ENCODE peak calls at places on chromosomes 12 and 14, in eight cellular contexts. R is astrocyte, U is ovary, C is iPS DF 6.9, H is A549, N is substantia nigra, J is left ventricle myocardium inferior, P is heart right ventricle. F is an unnamed sample.
A peak's percentile ranks its signal among the peaks of the same experiment; 100 is the strongest.

GRCh38 chr12:10143205-10143604 is 13.2 kb upstream of the CLEC7A start:
- DNase-seq in R (no peak), U (no peak), C (no peak), H (no peak), N (no peak), J (no peak), P (no peak), F (no peak)

GRCh38 chr14:21103165-21103709 is 2.4 kb downstream of the TMEM253 start:
- DNase-seq in R (no peak), U (no peak), C (no peak), H (peak; percentile 96), N (no peak), J (no peak), P (no peak), F (no peak)

GRCh38 chr12:116257213-116257612 is 20.3 kb downstream of the MED13L start:
- DNase-seq in R (no peak), U (no peak), C (no peak), H (no peak), N (no peak), J (no peak), P (no peak), F (no peak)

GRCh38 chr14:39467889-39468524 is 35.8 kb upstream of the FBXO33 start:
- DNase-seq in R (peak; percentile 22), U (no peak), C (peak; percentile 25), H (no peak), N (no peak), J (no peak), P (no peak), F (no peak)

GRCh38 chr14:53927171-53927570 is 29.5 kb downstream of the BMP4 start:
- DNase-seq in R (peak; percentile 36), U (no peak), C (no peak), H (no peak), N (no peak), J (no peak), P (no peak), F (no peak)

GRCh38 chr12:123115409-123116111 is 35.3 kb downstream of the PITPNM2 start:
- DNase-seq in R (peak; percentile 97), U (peak; percentile 76), C (no peak), H (no peak), N (no peak), J (peak; percentile 52), P (peak; percentile 78), F (peak; percentile 51)

GRCh38 chr12:19440916-19441315 is 1.6 kb downstream of the AEBP2 start:
- DNase-seq in R (peak; percentile 64), U (no peak), C (no peak), H (no peak), N (no peak), J (no peak), P (no peak), F (no peak)

GRCh38 chr12:47992776-47993175 is 11.5 kb downstream of the COL2A1 start:
- DNase-seq in R (no peak), U (no peak), C (no peak), H (no peak), N (no peak), J (no peak), P (no peak), F (no peak)

GRCh38 chr14:59262717-59263469 is 74.4 kb downstream of the DAAM1 start:
- DNase-seq in R (no peak), U (no peak), C (no peak), H (no peak), N (no peak), J (no peak), P (no peak), F (no peak)

GRCh38 chr12:22539055-22539454 is 5.3 kb downstream of the C2CD5 start:
- DNase-seq in R (no peak), U (no peak), C (no peak), H (no peak), N (no peak), J (no peak), P (no peak), F (no peak)

GRCh38 chr12:22535478-22535877 is 8.9 kb downstream of the C2CD5 start:
- DNase-seq in R (no peak), U (no peak), C (no peak), H (no peak), N (no peak), J (no peak), P (no peak), F (no peak)

GRCh38 chr12:22541496-22541895 is 2.8 kb downstream of the C2CD5 start:
- DNase-seq in R (no peak), U (no peak), C (no peak), H (no peak), N (no peak), J (no peak), P (no peak), F (no peak)

GRCh38 chr12:22537000-22537544 is 7.3 kb downstream of the C2CD5 start:
- DNase-seq in R (no peak), U (no peak), C (no peak), H (no peak), N (no peak), J (no peak), P (no peak), F (no peak)

GRCh38 chr12:22538336-22538735 is 6.0 kb downstream of the C2CD5 start:
- DNase-seq in R (peak; percentile 22), U (no peak), C (no peak), H (no peak), N (no peak), J (no peak), P (no peak), F (no peak)
- H3K27ac ChIP-seq in R (no peak overlapping the region), U (no peak overlapping the region), C (no peak overlapping the region), H (no peak overlapping the region), N (no peak overlapping the region), J (peak overlapping the region; percentile 52), P (peak overlapping the region; percentile 18), F (no peak overlapping the region)

GRCh38 chr12:122001379-122002209 is 20.1 kb upstream of the BCL7A start:
- DNase-seq in R (no peak), U (no peak), C (no peak), H (no peak), N (no peak), J (no peak), P (no peak), F (no peak)

GRCh38 chr12:122006186-122006926 is 15.3 kb upstream of the BCL7A start:
- DNase-seq in R (no peak), U (no peak), C (no peak), H (no peak), N (no peak), J (no peak), P (no peak), F (no peak)

GRCh38 chr12:122004633-122005071 is 17.0 kb upstream of the BCL7A start:
- DNase-seq in R (no peak), U (peak; percentile 52), C (no peak), H (no peak), N (no peak), J (no peak), P (no peak), F (no peak)

GRCh38 chr12:122003646-122004611 is 17.8 kb upstream of the BCL7A start:
- DNase-seq in R (peak; percentile 76), U (no peak), C (no peak), H (no peak), N (no peak), J (no peak), P (no peak), F (no peak)

DNA sequence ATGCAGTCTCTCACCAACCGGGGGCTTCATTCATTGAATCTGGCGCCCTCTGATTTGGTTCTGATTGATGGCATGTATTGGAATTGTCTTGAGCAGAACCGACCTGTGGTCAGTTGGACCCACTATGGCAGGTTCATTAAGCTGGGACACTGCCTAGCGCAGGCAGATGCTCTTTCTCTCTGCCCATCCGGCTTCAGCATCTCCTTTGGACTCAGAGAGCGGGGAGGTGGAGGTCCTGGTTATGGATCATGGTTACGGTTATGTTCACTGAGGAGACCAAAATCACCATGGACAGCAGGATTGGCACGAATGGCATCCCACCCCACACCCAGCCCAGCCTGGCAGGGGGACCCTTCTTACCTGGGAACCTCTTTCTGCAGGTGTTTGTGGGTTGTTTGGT is 16.4 kb upstream of the BCL7A start:
- DNase-seq in R (no peak), U (no peak), C (no peak), H (no peak), N (no peak), J (no peak), P (no peak), F (no peak)
- H3K27ac ChIP-seq in R (no peak overlapping the region), U (no peak overlapping the region), C (no peak overlapping the region), H (no peak overlapping the region), N (no peak overlapping the region), J (no peak overlapping the region), P (no peak overlapping the region), F (peak overlapping the region; percentile 85)

GRCh38 chr12:130954544-130954831 is 781 bp downstream of the ADGRD1 start:
- DNase-seq in R (no peak), U (no peak), C (no peak), H (no peak), N (no peak), J (no peak), P (no peak), F (no peak)
- H3K27ac ChIP-seq in R (no peak overlapping the region), U (no peak overlapping the region), C (no peak overlapping the region), H (no peak overlapping the region), N (no peak overlapping the region), J (peak overlapping the region; percentile 89), P (peak overlapping the region; percentile 86), F (peak overlapping the region; percentile 6)

GRCh38 chr12:93191461-93191860 is 186.3 kb upstream of the NUDT4 start:
- DNase-seq in R (no peak), U (no peak), C (no peak), H (no peak), N (no peak), J (no peak), P (no peak), F (no peak)
- H3K27ac ChIP-seq in R (no peak overlapping the region), U (no peak overlapping the region), C (no peak overlapping the region), H (no peak overlapping the region), N (no peak overlapping the region), J (peak overlapping the region; percentile 11), P (peak overlapping the region; percentile 26), F (peak overlapping the region; percentile 71)

GRCh38 chr14:97359391-97359790 is 562.2 kb downstream of the VRK1 start:
- DNase-seq in R (no peak), U (no peak), C (no peak), H (no peak), N (no peak), J (no peak), P (no peak), F (no peak)
- H3K27ac ChIP-seq in R (no peak overlapping the region), U (no peak overlapping the region), C (no peak overlapping the region), H (no peak overlapping the region), N (no peak overlapping the region), J (no peak overlapping the region), P (no peak overlapping the region), F (no peak overlapping the region)